ENCODE peak calls at places on chromosomes 11 and 22, in four cellular contexts. P, H, O and I are unnamed samples.

GRCh38 chr22:32202539-32203180 is 2.2 kb downstream of the RFPL2 start:
- DNase-seq in P (peak; percentile 83), H (peak; percentile 66), O (no peak), I (no peak)

GRCh38 chr22:28799125-28799833 is 1.1 kb downstream of the XBP1 start:
- DNase-seq in P (peak; percentile 77), H (peak; percentile 83), O (peak; percentile 80), I (peak; percentile 95)

GRCh38 chr11:117913736-117914397 is 15.3 kb downstream of the TMPRSS13 start:
- DNase-seq in P (peak; percentile 25), H (no peak), O (peak; percentile 33), I (no peak)

GRCh38 chr11:66867425-66868040 is 10.7 kb downstream of the LRFN4 start:
- DNase-seq in P (no peak), H (no peak), O (no peak), I (no peak)

GRCh38 chr11:108891143-108891542 is 226.3 kb downstream of the DDX10 start:
- DNase-seq in P (no peak), H (no peak), O (no peak), I (no peak)

GRCh38 chr22:28883917-28884753 is 763 bp downstream of the ZNRF3 start:
- DNase-seq in P (peak; percentile 61), H (peak; percentile 53), O (peak; percentile 72), I (no peak)

GRCh38 chr22:42646569-42647525 is 2.3 kb downstream of the CYB5R3 start:
- DNase-seq in P (peak; percentile 60), H (no peak), O (peak; percentile 88), I (no peak)

GRCh38 chr11:75429902-75430691 is 2.9 kb downstream of the KLHL35 start:
- DNase-seq in P (peak; percentile 73), H (peak; percentile 46), O (peak; percentile 80), I (no peak)

GRCh38 chr11:27837895-27838563 is 137.8 kb upstream of the BDNF start:
- DNase-seq in P (no peak), H (peak; percentile 2), O (no peak), I (no peak)

GRCh38 chr11:92894197-92894596 is 75.3 kb upstream of the MTNR1B start:
- DNase-seq in P (no peak), H (no peak), O (no peak), I (no peak)

GRCh38 chr22:48714231-48714630 is 1113.4 kb downstream of the BRD1 start:
- DNase-seq in P (no peak), H (no peak), O (peak; percentile 42), I (no peak)

GRCh38 chr11:46504817-46505613 is 88.8 kb downstream of the AMBRA1 start:
- DNase-seq in P (no peak), H (no peak), O (no peak), I (no peak)

GRCh38 chr22:40898850-40899357 is 37.0 kb upstream of the DNAJB7 start:
- DNase-seq in P (no peak), H (peak; percentile 64), O (no peak), I (peak; percentile 33)

GRCh38 chr11:44904261-44905080 is 46.2 kb downstream of the TP53I11 start:
- DNase-seq in P (no peak), H (no peak), O (no peak), I (no peak)

GRCh38 chr22:24836282-24836681 is 30.3 kb downstream of the SGSM1 start:
- DNase-seq in P (no peak), H (no peak), O (no peak), I (no peak)

GRCh38 chr11:79314906-79315689 is 125.7 kb downstream of the TENM4 start:
- DNase-seq in P (no peak), H (peak; percentile 73), O (no peak), I (no peak)

GRCh38 chr22:45413368-45414211 is at the start of the genes RIBC2 and SMC1B:
- DNase-seq in P (peak; percentile 91), H (peak; percentile 92), O (peak; percentile 76), I (no peak)

GRCh38 chr11:63609536-63609935 is 4.7 kb downstream of the PLAAT3 start:
- DNase-seq in P (peak; percentile 77), H (no peak), O (peak; percentile 62), I (no peak)

GRCh38 chr22:22748297-22748743 is 103.9 kb downstream of the GGTLC2 start:
- DNase-seq in P (peak; percentile 84), H (peak; percentile 55), O (no peak), I (peak; percentile 18)

GRCh38 chr11:76653674-76654309 is 16.8 kb downstream of the LRRC32 start:
- DNase-seq in P (peak; percentile 53), H (no peak), O (peak; percentile 89), I (peak; percentile 55)

GRCh38 chr11:116731821-116732739 is 40.7 kb downstream of the BUD13 start:
- DNase-seq in P (no peak), H (no peak), O (peak; percentile 45), I (no peak)

GRCh38 chr11:68436985-68437926 is 23.3 kb upstream of the PPP6R3 start:
- DNase-seq in P (no peak), H (peak; percentile 86), O (no peak), I (peak; percentile 27)

GRCh38 chr11:69283446-69283845 is 10.5 kb upstream of the MYEOV start:
- DNase-seq in P (no peak), H (no peak), O (no peak), I (no peak)

GRCh38 chr11:61914471-61915171 is 2.7 kb downstream of the RAB3IL1 start:
- DNase-seq in P (peak; percentile 18), H (no peak), O (no peak), I (no peak)

DNA sequence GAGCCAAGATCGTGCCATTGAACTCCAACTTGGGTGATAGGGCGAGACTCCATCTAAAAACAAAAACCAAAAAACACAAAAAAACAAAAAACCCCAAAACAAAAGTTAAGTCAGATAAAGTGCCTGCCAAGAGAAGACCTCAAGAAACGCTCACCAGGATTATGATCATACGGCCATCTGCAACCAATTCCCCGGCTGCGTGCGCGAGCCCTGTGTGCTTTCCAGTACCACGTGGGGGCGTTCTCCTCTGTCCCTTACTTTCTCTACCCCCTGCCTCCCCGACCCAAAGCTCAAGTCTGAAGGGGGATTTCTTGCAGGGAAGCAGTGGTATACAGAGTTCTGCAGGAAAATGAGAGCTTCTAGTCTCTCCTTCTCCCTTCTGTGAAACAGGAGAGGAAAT is 10.5 kb upstream of the RPS19BP1 start:
- DNase-seq in P (peak; percentile 50), H (peak; percentile 58), O (no peak), I (no peak)
- TF ChIP-seq CTCF in P (no peak), H (peak; percentile 63), O (no peak), I (peak; percentile 45)

DNA sequence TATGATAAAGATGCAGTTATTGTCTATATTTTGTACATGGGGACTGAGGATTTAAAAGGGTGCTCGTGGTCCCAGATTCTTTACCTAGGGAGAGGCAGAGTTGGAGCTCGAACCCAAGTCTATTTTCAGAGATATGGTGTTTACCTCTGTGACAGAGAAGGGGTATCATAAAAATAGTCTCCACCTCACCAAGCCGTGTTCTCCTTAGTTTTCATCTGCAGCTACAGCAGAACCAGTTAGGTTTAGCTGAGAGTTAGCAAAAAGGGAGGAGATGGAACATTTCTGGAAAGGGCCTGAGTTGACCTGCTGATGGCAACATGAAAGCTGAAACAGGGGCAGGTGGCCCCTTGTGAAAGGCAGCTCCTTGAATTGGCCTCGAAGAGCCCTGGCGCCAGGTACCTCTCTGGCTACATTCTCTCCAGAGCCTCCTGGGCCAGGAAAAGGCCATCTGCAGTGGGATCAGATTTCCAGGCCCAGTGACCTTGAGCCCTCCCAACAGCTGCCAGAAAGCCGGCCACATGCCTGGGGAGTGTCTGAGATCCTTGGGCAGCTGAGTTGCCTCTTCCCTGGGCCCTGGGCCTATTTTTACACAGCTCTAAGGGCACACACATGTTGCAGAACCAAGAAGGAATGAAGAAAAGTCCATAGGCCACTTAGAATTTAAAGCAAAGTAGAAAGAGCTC is 136.6 kb downstream of the NAV2 start:
- DNase-seq in P (no peak), H (no peak), O (no peak), I (no peak)
- H3K4me3 ChIP-seq in P (no peak overlapping the region), H (no peak overlapping the region), O (no peak overlapping the region), I (no peak overlapping the region)

DNA sequence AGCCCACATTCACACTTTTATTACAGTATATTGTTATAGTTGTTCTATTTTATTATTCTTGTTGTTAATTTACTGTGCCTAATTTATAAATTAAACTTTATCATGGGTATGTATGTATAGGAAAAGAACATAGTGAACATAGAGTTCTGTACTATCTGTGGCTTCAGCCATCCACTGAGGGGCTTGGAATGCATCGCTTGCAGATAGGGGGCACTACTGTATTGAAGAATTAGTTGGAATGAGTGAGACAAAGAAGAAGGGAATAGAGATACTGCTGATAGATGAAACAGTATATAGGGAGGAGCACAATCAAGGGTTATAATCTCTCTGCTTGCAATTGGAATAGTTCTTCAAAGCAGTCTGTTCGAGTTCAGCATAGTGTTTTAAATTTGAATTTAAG is 432.2 kb downstream of the RAB38 start:
- DNase-seq in P (no peak), H (peak; percentile 20), O (no peak), I (no peak)
- TF ChIP-seq CTCF in P (no peak), H (peak; percentile 47), O (no peak), I (peak; percentile 16)

GRCh38 chr22:46915978-46916730 is 153.7 kb downstream of the TBC1D22A start:
- DNase-seq in P (no peak), H (no peak), O (no peak), I (no peak)
- H3K4me3 ChIP-seq in P (no peak overlapping the region), H (no peak overlapping the region), O (no peak overlapping the region), I (no peak overlapping the region)

GRCh38 chr11:124971810-124972209 is 17.8 kb downstream of the CCDC15 start:
- DNase-seq in P (no peak), H (no peak), O (no peak), I (no peak)

DNA sequence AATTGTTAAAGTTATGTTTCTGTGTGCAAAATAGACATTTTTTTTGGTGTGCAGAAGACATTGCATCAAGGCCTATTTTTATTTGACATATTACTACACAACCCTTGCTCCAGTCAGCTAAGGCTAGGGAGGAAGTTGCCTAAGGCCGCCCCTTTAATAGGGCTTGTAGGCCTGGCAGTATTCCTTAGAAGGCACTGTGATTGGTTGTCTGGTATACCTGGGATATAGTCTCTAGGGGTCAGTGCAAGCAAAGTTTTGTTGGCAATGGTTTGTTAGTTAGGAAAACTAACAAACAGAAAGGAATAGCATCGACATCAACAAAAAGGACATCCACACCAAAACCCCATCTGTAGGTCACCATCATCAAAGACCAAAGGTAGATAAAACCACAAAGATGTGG is 16.9 kb downstream of the CCDC15 start:
- DNase-seq in P (no peak), H (peak; percentile 51), O (no peak), I (no peak)
- TF ChIP-seq CTCF in P (no peak), H (no peak), O (no peak), I (peak; percentile 24)

DNA sequence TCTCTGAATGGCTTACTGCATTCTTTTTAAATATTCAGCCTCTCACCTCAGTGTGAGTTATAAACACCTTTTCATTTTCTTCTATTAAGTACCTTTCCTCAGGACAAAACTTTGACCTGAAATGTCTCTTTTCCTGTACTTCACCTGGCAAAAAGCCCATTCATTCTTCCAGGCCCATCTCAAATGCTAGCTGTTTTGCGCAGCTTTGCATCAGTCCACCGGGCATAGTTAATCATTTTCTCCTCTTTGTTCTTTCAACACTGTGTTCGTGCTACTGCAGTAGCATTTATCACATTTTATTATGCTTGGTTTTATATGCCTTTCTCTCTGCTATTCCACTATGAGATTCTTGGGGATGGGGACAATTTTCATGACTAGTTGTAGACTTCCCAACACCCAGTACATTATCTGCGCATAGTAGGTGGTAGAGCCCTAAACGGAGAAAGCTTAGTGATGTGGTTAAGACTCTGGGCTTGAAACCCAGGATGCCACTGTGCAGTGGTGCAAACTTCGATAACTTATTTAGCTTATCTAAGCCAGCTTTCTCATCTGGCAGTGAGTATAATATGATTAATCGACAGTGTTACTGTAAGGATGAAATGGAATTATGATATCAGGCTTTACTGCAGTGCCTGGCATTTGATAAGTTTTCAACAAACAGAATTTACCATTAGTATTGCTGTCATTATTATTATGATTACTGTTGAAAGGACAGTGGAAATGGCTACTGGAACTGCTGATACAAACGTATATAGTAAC is 695.7 kb downstream of the NELL1 start:
- DNase-seq in P (no peak), H (no peak), O (no peak), I (no peak)
- H3K4me3 ChIP-seq in P (no peak overlapping the region), H (no peak overlapping the region), O (no peak overlapping the region), I (no peak overlapping the region)

GRCh38 chr11:11472096-11472495 is 119.0 kb upstream of the CSNK2A3 start:
- DNase-seq in P (no peak), H (peak; percentile 43), O (no peak), I (no peak)
- TF ChIP-seq CTCF in P (no peak), H (no peak), O (no peak), I (no peak)